ENCODE peak calls at places on chromosomes 11 and 22, in six cellular contexts. O is neural progenitor cell, K is MM.1S, Y is left ventricle myocardium inferior, R is psoas muscle, U is pancreas. L is an unnamed sample. For H3K4me1, the result is how much of the 10 kb centered on the place peaks cover.

GRCh38 chr22:20918663-20919220 is 1.5 kb downstream of the CRKL start:
- DNase-seq in O (peak), K (no peak), Y (no peak), R (no peak), U (no peak), L (no peak)

GRCh38 chr11:11849127-11849746 is 7.5 kb downstream of the USP47 start:
- DNase-seq in O (peak), K (peak), Y (peak), R (peak), U (peak), L (no peak)

GRCh38 chr11:86150826-86151187 is 81.9 kb upstream of the PICALM start:
- DNase-seq in O (no peak), K (no peak), Y (no peak), R (no peak), U (no peak), L (no peak)

GRCh38 chr11:68335693-68336092 is 23.3 kb downstream of the LRP5 start:
- DNase-seq in O (no peak), K (no peak), Y (no peak), R (no peak), U (no peak), L (no peak)

GRCh38 chr11:118592616-118593367 is 14.6 kb upstream of the PHLDB1 start:
- DNase-seq in O (no peak), K (no peak), Y (no peak), R (no peak), U (no peak), L (no peak)

GRCh38 chr11:8092587-8093424 is 11.8 kb downstream of the TUB start:
- DNase-seq in O (peak), K (peak), Y (peak), R (peak), U (peak), L (no peak)

GRCh38 chr22:29030016-29030617 is 31.5 kb downstream of the C22orf31 start:
- DNase-seq in O (no peak), K (no peak), Y (no peak), R (no peak), U (no peak), L (no peak)

GRCh38 chr11:32905028-32905667 is 12.5 kb downstream of the QSER1 start:
- DNase-seq in O (no peak), K (no peak), Y (no peak), R (no peak), U (no peak), L (no peak)

GRCh38 chr11:69910519-69911309 is 91.5 kb upstream of the FGF3 start:
- DNase-seq in O (no peak), K (no peak), Y (peak), R (no peak), U (no peak), L (no peak)

GRCh38 chr11:125591659-125592304 is 870 bp upstream of the STT3A start:
- DNase-seq in O (peak), K (peak), Y (peak), R (peak), U (peak), L (no peak)

GRCh38 chr11:37040921-37041320 is 442.9 kb upstream of the RAG2 start:
- DNase-seq in O (no peak), K (no peak), Y (no peak), R (no peak), U (no peak), L (no peak)

GRCh38 chr11:109016724-109017123 is 351.9 kb downstream of the DDX10 start:
- DNase-seq in O (no peak), K (no peak), Y (no peak), R (no peak), U (no peak), L (no peak)

GRCh38 chr22:47199949-47200272 is 437.5 kb downstream of the TBC1D22A start:
- DNase-seq in O (no peak), K (no peak), Y (no peak), R (no peak), U (no peak), L (peak)

GRCh38 chr11:58574851-58575250 is 805 bp downstream of the LPXN start:
- DNase-seq in O (no peak), K (no peak), Y (no peak), R (no peak), U (no peak), L (no peak)

GRCh38 chr11:130775306-130776043 is 140.8 kb downstream of the SNX19 start:
- DNase-seq in O (no peak), K (no peak), Y (no peak), R (no peak), U (no peak), L (no peak)

GRCh38 chr11:107840120-107840479 is 18.5 kb downstream of the SLC35F2 start:
- DNase-seq in O (no peak), K (no peak), Y (no peak), R (no peak), U (no peak), L (no peak)

GRCh38 chr11:71483689-71484088 is 30.7 kb downstream of the NADSYN1 start:
- DNase-seq in O (no peak), K (no peak), Y (no peak), R (no peak), U (no peak), L (no peak)

GRCh38 chr22:39475337-39475736 is 18.5 kb downstream of the MGAT3 start:
- DNase-seq in O (no peak), K (no peak), Y (no peak), R (no peak), U (no peak), L (no peak)

GRCh38 chr22:38755155-38755910 is 465 bp downstream of the SUN2 start:
- DNase-seq in O (peak), K (peak), Y (peak), R (peak), U (peak), L (peak)

GRCh38 chr11:84673753-84674152 is 953.4 kb downstream of the DLG2 start:
- DNase-seq in O (no peak), K (peak), Y (no peak), R (no peak), U (no peak), L (no peak)

GRCh38 chr22:20571531-20572007 is 64.2 kb downstream of the MED15 start:
- DNase-seq in O (peak), K (peak), Y (peak), R (peak), U (no peak), L (no peak)

GRCh38 chr11:114291847-114292680 is 4.1 kb upstream of the NNMT start:
- DNase-seq in O (no peak), K (peak), Y (no peak), R (no peak), U (no peak), L (no peak)

GRCh38 chr22:34841911-34842310 is 224.0 kb upstream of the ISX start:
- DNase-seq in O (no peak), K (no peak), Y (no peak), R (no peak), U (no peak), L (no peak)

GRCh38 chr11:6755303-6755952 is 16.3 kb downstream of the OR2AG2 start:
- DNase-seq in O (peak), K (peak), Y (no peak), R (no peak), U (peak), L (no peak)

GRCh38 chr11:86548278-86548917 is 124.0 kb downstream of the ME3 start:
- DNase-seq in O (no peak), K (no peak), Y (no peak), R (no peak), U (no peak), L (no peak)

GRCh38 chr11:128226106-128226716 is 361.1 kb downstream of the ETS1 start:
- DNase-seq in O (no peak), K (no peak), Y (no peak), R (no peak), U (no peak), L (no peak)

GRCh38 chr11:69335461-69336386 is 41.8 kb downstream of the MYEOV start:
- DNase-seq in O (no peak), K (no peak), Y (no peak), R (no peak), U (no peak), L (no peak)

GRCh38 chr22:27262371-27262770 is 539.2 kb downstream of the MN1 start:
- DNase-seq in O (no peak), K (no peak), Y (no peak), R (no peak), U (no peak), L (no peak)

DNA sequence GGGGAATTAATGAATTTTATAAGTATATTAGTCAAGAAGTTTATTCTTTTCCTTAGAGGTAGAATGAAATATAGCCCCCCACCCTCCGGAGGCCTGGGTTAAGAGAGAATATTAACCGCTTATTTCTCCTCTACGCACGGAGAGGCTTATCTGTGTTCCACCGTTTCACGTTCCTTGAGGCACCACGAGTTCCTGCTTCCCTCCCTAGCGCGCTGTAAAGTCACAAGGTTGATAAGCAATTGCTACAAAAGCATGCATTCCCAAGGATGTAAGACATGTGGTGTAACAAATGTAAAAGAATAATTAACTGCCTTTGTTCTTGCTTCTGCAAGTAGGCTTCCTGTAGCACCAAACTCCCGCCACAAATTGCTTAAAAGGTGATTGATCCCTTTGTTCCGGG is 1.5 kb upstream of the ANKRD42 start:
- DNase-seq in O (no peak), K (no peak), Y (no peak), R (no peak), U (no peak), L (no peak)
- H3K27ac ChIP-seq in O (no peak), K (no peak), Y (peak), R (no peak), U (no peak), L (no peak)

GRCh38 chr11:101211407-101211975 is 81.9 kb upstream of the PGR start:
- DNase-seq in O (no peak), K (no peak), Y (no peak), R (no peak), U (no peak), L (no peak)

GRCh38 chr11:101215069-101215468 is 85.5 kb upstream of the PGR start:
- DNase-seq in O (no peak), K (no peak), Y (no peak), R (no peak), U (no peak), L (no peak)
- H3K4me1 ChIP-seq in O (under half), K (under half), Y (under half), R (under half), U (under half), L (under half)

DNA sequence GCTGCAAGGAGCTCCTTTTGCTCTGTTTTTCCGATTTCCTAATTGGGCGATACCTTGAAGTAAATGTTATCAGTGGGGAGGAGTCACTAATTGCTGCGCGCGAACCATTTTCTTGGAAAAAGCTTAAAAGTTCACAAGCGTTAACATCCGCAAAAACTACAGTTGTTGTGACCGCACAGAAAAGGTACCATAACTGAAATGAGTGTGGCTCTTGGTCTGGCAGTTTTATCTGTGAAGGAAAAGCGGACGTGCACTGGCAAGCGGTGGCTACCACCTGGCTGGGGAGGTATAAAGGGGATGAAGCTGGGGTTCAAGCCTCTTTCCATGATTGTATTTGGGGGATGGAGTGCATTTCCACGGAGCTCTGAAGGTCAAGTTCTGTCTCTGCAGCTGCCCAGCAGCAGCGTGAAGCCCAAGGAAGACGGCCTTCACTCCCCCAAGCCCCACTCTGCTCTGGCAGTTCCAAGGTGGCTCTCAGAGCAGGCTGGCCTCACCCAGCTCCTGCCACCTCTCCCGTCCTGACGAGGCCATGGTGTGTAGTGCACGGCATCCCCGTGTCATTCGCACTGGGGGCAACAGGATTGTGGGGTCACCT is 27.5 kb downstream of the MOV10L1 start:
- DNase-seq in O (no peak), K (no peak), Y (no peak), R (no peak), U (no peak), L (no peak)
- TF ChIP-seq CTCF in O (no peak), K (no peak), Y (no peak), R (no peak), U (no peak), L (no peak)

GRCh38 chr11:119686483-119686882 is 42.5 kb downstream of the NECTIN1 start:
- DNase-seq in O (no peak), K (no peak), Y (no peak), R (no peak), U (no peak), L (no peak)

GRCh38 chr11:119684361-119685072 is 44.5 kb downstream of the NECTIN1 start:
- DNase-seq in O (no peak), K (peak), Y (no peak), R (no peak), U (no peak), L (no peak)

GRCh38 chr11:119685073-119685746 is 43.8 kb downstream of the NECTIN1 start:
- DNase-seq in O (no peak), K (no peak), Y (no peak), R (no peak), U (no peak), L (no peak)

GRCh38 chr11:119681537-119681936 is 47.5 kb downstream of the NECTIN1 start:
- DNase-seq in O (no peak), K (no peak), Y (no peak), R (no peak), U (no peak), L (no peak)

DNA sequence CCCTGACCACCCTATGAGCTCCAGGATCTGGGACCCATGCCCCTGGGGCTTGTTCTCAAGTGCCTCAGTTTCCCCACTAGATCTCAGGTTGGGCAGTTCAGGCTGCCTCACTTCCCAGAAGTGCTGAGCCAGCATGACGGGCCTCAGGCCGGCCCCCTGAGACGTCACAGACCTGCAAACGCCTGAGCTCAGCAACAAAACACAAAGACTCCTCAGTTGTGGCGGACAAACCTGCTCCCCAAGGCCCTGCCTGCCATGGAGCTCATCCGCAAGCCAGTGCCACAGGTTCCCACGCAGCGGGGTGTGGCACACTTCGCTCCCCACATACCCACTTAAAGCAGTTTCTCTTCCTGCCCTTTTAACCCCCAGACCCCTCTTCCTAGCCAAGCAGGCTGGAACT is 45.2 kb downstream of the NECTIN1 start:
- DNase-seq in O (peak), K (peak), Y (no peak), R (no peak), U (peak), L (no peak)
- H3K27ac ChIP-seq in O (no peak), K (peak), Y (no peak), R (no peak), U (peak), L (no peak)

GRCh38 chr11:35173011-35173511 is 34.1 kb downstream of the CD44 start:
- DNase-seq in O (no peak), K (peak), Y (no peak), R (no peak), U (peak), L (no peak)

GRCh38 chr11:35170503-35170902 is 31.5 kb downstream of the CD44 start:
- DNase-seq in O (no peak), K (no peak), Y (no peak), R (no peak), U (no peak), L (no peak)

GRCh38 chr11:35169754-35170153 is 30.8 kb downstream of the CD44 start:
- DNase-seq in O (no peak), K (no peak), Y (no peak), R (no peak), U (no peak), L (no peak)

GRCh38 chr11:35168606-35169200 is 29.7 kb downstream of the CD44 start:
- DNase-seq in O (no peak), K (no peak), Y (no peak), R (no peak), U (no peak), L (no peak)

DNA sequence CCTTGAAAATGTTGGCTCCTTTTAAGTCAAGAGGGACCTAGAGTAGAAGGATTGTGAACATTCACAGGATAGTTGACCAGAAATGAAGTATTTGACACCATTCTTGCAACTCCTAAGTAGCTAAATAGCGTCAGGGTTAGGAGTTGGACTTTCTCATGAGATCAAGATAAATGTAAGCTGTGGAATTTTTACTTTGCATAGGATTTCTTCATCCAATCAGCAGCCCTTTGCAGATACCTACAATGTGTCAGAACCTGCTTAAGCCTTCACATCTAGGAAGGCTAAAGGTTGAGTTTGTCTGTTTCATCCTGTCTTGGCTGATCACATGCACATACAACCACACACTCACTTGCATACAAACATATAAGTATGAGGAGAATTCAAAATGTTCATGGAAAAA is 32.3 kb downstream of the CD44 start:
- DNase-seq in O (no peak), K (no peak), Y (no peak), R (no peak), U (no peak), L (no peak)
- H3K4me1 ChIP-seq in O (under half), K (half or more), Y (half or more), R (under half), U (under half), L (under half)

GRCh38 chr11:74701351-74701750 is 29.9 kb downstream of the CHRDL2 start:
- DNase-seq in O (peak), K (peak), Y (no peak), R (no peak), U (no peak), L (no peak)
- TF ChIP-seq CTCF in O (peak), K (peak), Y (no peak), R (no peak), U (no peak), L (no peak)

DNA sequence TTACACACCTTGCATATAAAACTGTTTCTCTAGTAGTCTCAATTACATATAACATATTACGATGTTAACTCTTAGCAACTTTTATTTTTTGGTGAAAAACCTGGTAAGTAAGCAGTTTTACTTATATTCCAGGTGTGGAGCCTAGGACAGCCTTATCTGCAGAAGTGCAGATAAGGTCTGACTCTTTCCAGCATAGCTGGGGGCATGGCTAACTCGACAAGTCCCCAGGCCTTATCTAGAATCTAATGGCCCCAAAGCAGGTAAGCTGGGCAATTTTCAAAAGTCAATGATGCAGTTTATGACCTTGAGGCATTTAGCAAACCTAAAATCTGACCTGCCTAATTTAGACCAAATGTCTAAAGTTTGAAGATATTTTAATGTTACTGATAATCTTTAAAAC is 4.2 kb upstream of the C1QTNF6 start:
- DNase-seq in O (no peak), K (no peak), Y (no peak), R (no peak), U (no peak), L (no peak)
- H3K27ac ChIP-seq in O (no peak), K (no peak), Y (no peak), R (no peak), U (no peak), L (no peak)

GRCh38 chr11:121958323-121958977 is 157.6 kb downstream of the BLID start:
- DNase-seq in O (no peak), K (no peak), Y (no peak), R (no peak), U (no peak), L (no peak)
- H3K4me1 ChIP-seq in O (under half), K (under half), Y (under half), R (under half), U (under half), L (under half)